ENCODE peak calls at places on chromosomes 13 and 19, in ten cellular contexts. One of them, this sample, is unnamed.

GRCh38 chr19:13033819-13034611 is 38.7 kb downstream of the NFIX start:
- DNase-seq in T-helper 2 cell: peak; percentile 24
- DNase-seq in A673: peak; percentile 57
- DNase-seq in activated CD8-positive, alpha-beta memory T cell treated with anti-CD3 and anti-CD28 coated beads, Interleukin-2, amount 50 U/mL, for 48 hours: peak; percentile 78
- DNase-seq in lower leg skin: no peak
- DNase-seq in neuronal stem cell: no peak
- DNase-seq in dorsolateral prefrontal cortex: peak; percentile 97
- DNase-seq in activated CD8-positive, alpha-beta T cell treated with anti-CD3 and anti-CD28 coated beads for 36 hours: peak; percentile 77
- DNase-seq in left cardiac atrium: peak; percentile 75
- DNase-seq in cardiac muscle cell: peak; percentile 41
- DNase-seq in this sample: no peak

GRCh38 chr13:102028846-102029245 is 373.0 kb downstream of the FGF14 start:
- DNase-seq in activated CD8-positive, alpha-beta T cell treated with anti-CD3 and anti-CD28 coated beads for 36 hours: no peak
- DNase-seq in left cardiac atrium: no peak
- DNase-seq in neuronal stem cell: no peak
- DNase-seq in A673: no peak
- DNase-seq in cardiac muscle cell: no peak
- DNase-seq in T-helper 2 cell: no peak
- DNase-seq in lower leg skin: no peak
- DNase-seq in activated CD8-positive, alpha-beta memory T cell treated with anti-CD3 and anti-CD28 coated beads, Interleukin-2, amount 50 U/mL, for 48 hours: no peak
- DNase-seq in dorsolateral prefrontal cortex: no peak
- DNase-seq in this sample: no peak

GRCh38 chr13:74825170-74825948 is 656.6 kb downstream of the TBC1D4 start:
- DNase-seq in A673: peak; percentile 74
- DNase-seq in T-helper 2 cell: no peak
- DNase-seq in dorsolateral prefrontal cortex: no peak
- DNase-seq in activated CD8-positive, alpha-beta memory T cell treated with anti-CD3 and anti-CD28 coated beads, Interleukin-2, amount 50 U/mL, for 48 hours: no peak
- DNase-seq in neuronal stem cell: peak; percentile 11
- DNase-seq in cardiac muscle cell: no peak
- DNase-seq in left cardiac atrium: no peak
- DNase-seq in lower leg skin: no peak
- DNase-seq in activated CD8-positive, alpha-beta T cell treated with anti-CD3 and anti-CD28 coated beads for 36 hours: no peak
- DNase-seq in this sample: peak; percentile 47

GRCh38 chr13:41827507-41828213 is 133.2 kb downstream of the VWA8 start:
- DNase-seq in lower leg skin: no peak
- DNase-seq in activated CD8-positive, alpha-beta memory T cell treated with anti-CD3 and anti-CD28 coated beads, Interleukin-2, amount 50 U/mL, for 48 hours: no peak
- DNase-seq in neuronal stem cell: no peak
- DNase-seq in left cardiac atrium: no peak
- DNase-seq in T-helper 2 cell: no peak
- DNase-seq in activated CD8-positive, alpha-beta T cell treated with anti-CD3 and anti-CD28 coated beads for 36 hours: no peak
- DNase-seq in dorsolateral prefrontal cortex: no peak
- DNase-seq in A673: peak; percentile 52
- DNase-seq in cardiac muscle cell: no peak
- DNase-seq in this sample: no peak

GRCh38 chr13:44936246-44936645 is 53.0 kb downstream of the NUFIP1 start:
- DNase-seq in cardiac muscle cell: no peak
- DNase-seq in neuronal stem cell: no peak
- DNase-seq in left cardiac atrium: no peak
- DNase-seq in T-helper 2 cell: no peak
- DNase-seq in lower leg skin: no peak
- DNase-seq in activated CD8-positive, alpha-beta memory T cell treated with anti-CD3 and anti-CD28 coated beads, Interleukin-2, amount 50 U/mL, for 48 hours: no peak
- DNase-seq in activated CD8-positive, alpha-beta T cell treated with anti-CD3 and anti-CD28 coated beads for 36 hours: no peak
- DNase-seq in A673: no peak
- DNase-seq in dorsolateral prefrontal cortex: no peak
- DNase-seq in this sample: no peak

GRCh38 chr13:70034280-70034679 is 73.3 kb upstream of the ATXN8OS start:
- DNase-seq in T-helper 2 cell: peak; percentile 1
- DNase-seq in dorsolateral prefrontal cortex: no peak
- DNase-seq in lower leg skin: no peak
- DNase-seq in A673: no peak
- DNase-seq in cardiac muscle cell: no peak
- DNase-seq in neuronal stem cell: no peak
- DNase-seq in left cardiac atrium: no peak
- DNase-seq in activated CD8-positive, alpha-beta T cell treated with anti-CD3 and anti-CD28 coated beads for 36 hours: no peak
- DNase-seq in activated CD8-positive, alpha-beta memory T cell treated with anti-CD3 and anti-CD28 coated beads, Interleukin-2, amount 50 U/mL, for 48 hours: no peak
- DNase-seq in this sample: no peak

GRCh38 chr13:99903140-99903539 is 68.4 kb downstream of the ZIC5 start:
- DNase-seq in activated CD8-positive, alpha-beta T cell treated with anti-CD3 and anti-CD28 coated beads for 36 hours: no peak
- DNase-seq in lower leg skin: no peak
- DNase-seq in dorsolateral prefrontal cortex: no peak
- DNase-seq in T-helper 2 cell: no peak
- DNase-seq in left cardiac atrium: no peak
- DNase-seq in cardiac muscle cell: no peak
- DNase-seq in A673: no peak
- DNase-seq in activated CD8-positive, alpha-beta memory T cell treated with anti-CD3 and anti-CD28 coated beads, Interleukin-2, amount 50 U/mL, for 48 hours: no peak
- DNase-seq in neuronal stem cell: no peak
- DNase-seq in this sample: no peak

GRCh38 chr13:100673376-100673830 is 1.2 kb downstream of the TMTC4 start:
- DNase-seq in left cardiac atrium: peak; percentile 32
- DNase-seq in lower leg skin: no peak
- DNase-seq in cardiac muscle cell: peak; percentile 38
- DNase-seq in T-helper 2 cell: no peak
- DNase-seq in A673: no peak
- DNase-seq in neuronal stem cell: no peak
- DNase-seq in activated CD8-positive, alpha-beta memory T cell treated with anti-CD3 and anti-CD28 coated beads, Interleukin-2, amount 50 U/mL, for 48 hours: peak; percentile 61
- DNase-seq in dorsolateral prefrontal cortex: peak; percentile 28
- DNase-seq in activated CD8-positive, alpha-beta T cell treated with anti-CD3 and anti-CD28 coated beads for 36 hours: peak; percentile 20
- DNase-seq in this sample: peak; percentile 70

GRCh38 chr13:21032656-21033055 is 28.7 kb downstream of the LATS2 start:
- DNase-seq in activated CD8-positive, alpha-beta memory T cell treated with anti-CD3 and anti-CD28 coated beads, Interleukin-2, amount 50 U/mL, for 48 hours: no peak
- DNase-seq in left cardiac atrium: no peak
- DNase-seq in cardiac muscle cell: no peak
- DNase-seq in dorsolateral prefrontal cortex: no peak
- DNase-seq in T-helper 2 cell: no peak
- DNase-seq in neuronal stem cell: no peak
- DNase-seq in A673: no peak
- DNase-seq in lower leg skin: peak; percentile 67
- DNase-seq in activated CD8-positive, alpha-beta T cell treated with anti-CD3 and anti-CD28 coated beads for 36 hours: no peak
- DNase-seq in this sample: no peak

GRCh38 chr19:1156830-1157615 is 17.0 kb downstream of the SBNO2 start:
- DNase-seq in neuronal stem cell: no peak
- DNase-seq in activated CD8-positive, alpha-beta T cell treated with anti-CD3 and anti-CD28 coated beads for 36 hours: no peak
- DNase-seq in left cardiac atrium: no peak
- DNase-seq in T-helper 2 cell: no peak
- DNase-seq in A673: no peak
- DNase-seq in lower leg skin: no peak
- DNase-seq in dorsolateral prefrontal cortex: no peak
- DNase-seq in activated CD8-positive, alpha-beta memory T cell treated with anti-CD3 and anti-CD28 coated beads, Interleukin-2, amount 50 U/mL, for 48 hours: no peak
- DNase-seq in cardiac muscle cell: no peak
- DNase-seq in this sample: no peak

GRCh38 chr19:21221653-21222052 is 79.8 kb downstream of the ZNF431 start:
- DNase-seq in left cardiac atrium: no peak
- DNase-seq in T-helper 2 cell: no peak
- DNase-seq in activated CD8-positive, alpha-beta T cell treated with anti-CD3 and anti-CD28 coated beads for 36 hours: no peak
- DNase-seq in neuronal stem cell: no peak
- DNase-seq in A673: no peak
- DNase-seq in dorsolateral prefrontal cortex: no peak
- DNase-seq in lower leg skin: no peak
- DNase-seq in activated CD8-positive, alpha-beta memory T cell treated with anti-CD3 and anti-CD28 coated beads, Interleukin-2, amount 50 U/mL, for 48 hours: no peak
- DNase-seq in cardiac muscle cell: no peak
- DNase-seq in this sample: no peak

This sample was measured in ecto neural progenitor cell.